ENCODE peak calls at places on chromosomes 3 and 15, in seven cellular contexts. C is right atrium auricular region; J is CD8-positive, alpha-beta memory T cell; D is aorta; L is endothelial cell of umbilical vein; S is body of pancreas; K is fibroblast of lung. A is an unnamed sample.
A peak's percentile ranks its signal among the peaks of the same experiment; 100 is the strongest.

GRCh38 chr3:127264292-127264691 is 23.6 kb downstream of the PRR20G start:
- DNase-seq in C (peak; percentile 50), J (no peak), D (no peak), L (no peak), S (no peak), K (peak; percentile 21), A (no peak)

GRCh38 chr15:32641517-32642059 is at the start of gene SCG5:
- DNase-seq in C (no peak), J (no peak), D (no peak), L (peak; percentile 13), S (no peak), K (peak; percentile 63), A (no peak)

GRCh38 chr3:167996514-167996913 is 99.2 kb downstream of the GOLIM4 start:
- DNase-seq in C (no peak), J (no peak), D (no peak), L (no peak), S (no peak), K (no peak), A (no peak)

GRCh38 chr3:129313415-129313982 is 34.8 kb downstream of the HMCES start:
- DNase-seq in C (no peak), J (no peak), D (no peak), L (no peak), S (peak; percentile 33), K (no peak), A (no peak)

GRCh38 chr3:80050826-80051601 is 283.2 kb upstream of the ROBO1 start:
- DNase-seq in C (no peak), J (no peak), D (no peak), L (no peak), S (no peak), K (no peak), A (no peak)

GRCh38 chr15:71469393-71469792 is 341.0 kb upstream of the NR2E3 start:
- DNase-seq in C (no peak), J (no peak), D (no peak), L (no peak), S (no peak), K (no peak), A (no peak)

GRCh38 chr15:48602358-48603122 is 43.0 kb downstream of the FBN1 start:
- DNase-seq in C (no peak), J (no peak), D (no peak), L (peak; percentile 91), S (no peak), K (peak; percentile 89), A (no peak)

GRCh38 chr3:72579581-72580245 is 268.5 kb downstream of the SHQ1 start:
- DNase-seq in C (no peak), J (no peak), D (no peak), L (no peak), S (no peak), K (no peak), A (no peak)

GRCh38 chr3:127482216-127483004 is 108.1 kb downstream of the TPRA1 start:
- DNase-seq in C (no peak), J (no peak), D (no peak), L (no peak), S (no peak), K (peak; percentile 37), A (no peak)

GRCh38 chr3:193207874-193208273 is 33.1 kb upstream of the PLAAT1 start:
- DNase-seq in C (no peak), J (no peak), D (no peak), L (no peak), S (no peak), K (no peak), A (no peak)

GRCh38 chr15:84973492-84974460 is 7.9 kb upstream of the PDE8A start:
- DNase-seq in C (no peak), J (no peak), D (no peak), L (no peak), S (no peak), K (peak; percentile 86), A (no peak)

GRCh38 chr3:109355625-109356441 is 18.5 kb upstream of the DPPA4 start:
- DNase-seq in C (no peak), J (no peak), D (no peak), L (no peak), S (no peak), K (no peak), A (no peak)

GRCh38 chr15:95018888-95019545 is 787.7 kb downstream of the MCTP2 start:
- DNase-seq in C (no peak), J (no peak), D (no peak), L (peak; percentile 86), S (no peak), K (peak; percentile 92), A (no peak)

GRCh38 chr3:157094751-157095480 is 65.0 kb downstream of the CCNL1 start:
- DNase-seq in C (no peak), J (no peak), D (no peak), L (no peak), S (no peak), K (peak; percentile 64), A (no peak)

GRCh38 chr3:339346-339745 is 142.8 kb downstream of the CHL1 start:
- DNase-seq in C (no peak), J (no peak), D (no peak), L (no peak), S (no peak), K (no peak), A (no peak)

GRCh38 chr15:28132524-28133275 is 33.6 kb upstream of the OCA2 start:
- DNase-seq in C (peak; percentile 55), J (no peak), D (no peak), L (peak; percentile 47), S (no peak), K (peak; percentile 70), A (no peak)

GRCh38 chr15:33131880-33132279 is 62.6 kb downstream of the FMN1 start:
- DNase-seq in C (no peak), J (no peak), D (no peak), L (peak; percentile 59), S (no peak), K (peak; percentile 64), A (no peak)

GRCh38 chr3:178223876-178224275 is 312.4 kb upstream of the KCNMB2 start:
- DNase-seq in C (no peak), J (no peak), D (no peak), L (no peak), S (no peak), K (peak; percentile 77), A (no peak)

GRCh38 chr15:82647045-82647834 is at the start of gene CPEB1:
- DNase-seq in C (no peak), J (peak; percentile 55), D (peak; percentile 74), L (no peak), S (peak; percentile 43), K (peak; percentile 34), A (peak; percentile 86)

GRCh38 chr3:124619887-124620599 is 110.2 kb upstream of the UMPS start:
- DNase-seq in C (no peak), J (no peak), D (no peak), L (no peak), S (no peak), K (no peak), A (no peak)

GRCh38 chr3:12898980-12899755 is 57.8 kb upstream of the RPL32 start:
- DNase-seq in C (no peak), J (no peak), D (no peak), L (no peak), S (no peak), K (no peak), A (no peak)

GRCh38 chr3:160384639-160385312 is 14.2 kb downstream of the IFT80 start:
- DNase-seq in C (no peak), J (no peak), D (no peak), L (no peak), S (no peak), K (no peak), A (no peak)

GRCh38 chr15:31427411-31427810 is 100.8 kb downstream of the KLF13 start:
- DNase-seq in C (no peak), J (no peak), D (no peak), L (no peak), S (no peak), K (no peak), A (no peak)

GRCh38 chr3:36891651-36892268 is 53.1 kb downstream of the TRANK1 start:
- DNase-seq in C (no peak), J (no peak), D (no peak), L (no peak), S (no peak), K (no peak), A (peak; percentile 73)
- H3K27ac ChIP-seq in C (no peak overlapping the region), J (no peak overlapping the region), D (no peak overlapping the region), L (no peak overlapping the region), S (no peak overlapping the region), K (no peak overlapping the region), A (peak overlapping the region; percentile 43)

GRCh38 chr15:52291204-52291603 is 4.4 kb downstream of the MYO5C start:
- DNase-seq in C (no peak), J (no peak), D (no peak), L (no peak), S (no peak), K (no peak), A (no peak)

GRCh38 chr15:52295421-52295991 is at the start of gene MYO5C:
- DNase-seq in C (no peak), J (no peak), D (peak; percentile 56), L (peak; percentile 95), S (peak; percentile 96), K (peak; percentile 43), A (peak; percentile 85)

GRCh38 chr15:52292780-52293392 is 2.7 kb downstream of the MYO5C start:
- DNase-seq in C (no peak), J (no peak), D (no peak), L (no peak), S (peak; percentile 47), K (no peak), A (no peak)

GRCh38 chr15:52290800-52291199 is 4.8 kb downstream of the MYO5C start:
- DNase-seq in C (no peak), J (no peak), D (no peak), L (no peak), S (no peak), K (no peak), A (no peak)

GRCh38 chr15:52294881-52295420 is 653 bp downstream of the MYO5C start:
- DNase-seq in C (no peak), J (no peak), D (no peak), L (peak; percentile 19), S (no peak), K (no peak), A (no peak)
- H3K4me3 ChIP-seq in C (peak overlapping the region; percentile 74), J (no peak overlapping the region), D (peak overlapping the region; percentile 31), L (peak overlapping the region; percentile 57), S (peak overlapping the region; percentile 50), K (no peak overlapping the region), A (peak overlapping the region; percentile 66)

DNA sequence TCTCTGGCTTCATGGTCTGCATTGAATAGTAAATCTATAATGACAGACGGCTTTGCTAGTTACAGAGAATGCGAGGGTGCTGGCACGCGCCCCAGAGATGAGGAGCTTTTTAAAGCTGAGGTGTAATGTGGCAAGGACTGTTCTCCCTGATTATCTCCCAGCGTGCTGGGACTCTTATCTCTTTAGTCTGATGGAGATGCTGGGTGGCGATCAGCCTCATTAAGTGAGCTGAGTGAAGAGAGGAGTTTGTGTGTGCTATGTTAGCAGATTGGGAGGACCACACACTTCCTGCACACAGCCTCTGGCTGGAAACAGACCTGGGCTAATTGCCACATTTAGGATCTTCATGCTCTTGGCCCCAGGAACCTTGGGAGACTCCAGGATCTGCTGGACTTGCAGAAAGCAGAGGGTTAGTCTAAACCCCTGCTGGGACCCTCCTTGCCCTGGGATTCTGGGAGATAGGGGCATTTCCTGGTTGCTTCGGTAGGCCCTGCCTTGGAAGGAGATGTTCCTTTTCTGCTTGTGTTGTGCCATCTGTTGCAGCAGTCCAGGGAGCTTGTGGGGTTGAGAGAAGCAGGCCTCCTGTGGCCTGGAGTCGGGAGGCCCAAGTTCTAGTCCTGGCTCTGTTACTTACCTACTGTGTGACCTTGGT is 15.0 kb downstream of the PDIA5 start:
- DNase-seq in C (no peak), J (no peak), D (no peak), L (peak; percentile 38), S (no peak), K (no peak), A (peak; percentile 72)
- H3K4me1 ChIP-seq in C (peaks cover 90% of the 10 kb centered on the region), J (no peaks in the 10 kb centered on the region), D (peaks cover 9% of the 10 kb centered on the region), L (peaks cover 73% of the 10 kb centered on the region), S (peaks cover 71% of the 10 kb centered on the region), K (peaks cover 28% of the 10 kb centered on the region), A (peaks cover 43% of the 10 kb centered on the region)

GRCh38 chr3:45387636-45388348 is 584 bp upstream of the LARS2 start:
- DNase-seq in C (no peak), J (no peak), D (no peak), L (no peak), S (no peak), K (no peak), A (no peak)
- H3K27ac ChIP-seq in C (peak overlapping the region; percentile 70), J (peak overlapping the region; percentile 29), D (no peak overlapping the region), L (no peak overlapping the region), S (peak overlapping the region; percentile 68), K (no peak overlapping the region), A (no peak overlapping the region)

A was measured in right cardiac atrium.